ENCODE peak calls at places on chromosomes 4 and X, in nine cellular contexts. One of them, this sample, is unnamed.

GRCh38 chr4:87213425-87213824 is 7.0 kb downstream of the KLHL8 start:
- DNase-seq in PC-3: no peak
- DNase-seq in hepatocyte: no peak
- DNase-seq in A673: peak; percentile 37
- DNase-seq in lower leg skin: no peak
- DNase-seq in A549: no peak
- DNase-seq in esophagus squamous epithelium: no peak
- DNase-seq in pancreas: no peak
- DNase-seq in GM13976: no peak
- DNase-seq in this sample: no peak

GRCh38 chrX:19698125-19698524 is 182.8 kb upstream of the MAP3K15 start:
- DNase-seq in A673: no peak
- DNase-seq in A549: peak; percentile 22
- DNase-seq in pancreas: no peak
- DNase-seq in GM13976: no peak
- DNase-seq in lower leg skin: no peak
- DNase-seq in PC-3: peak; percentile 70
- DNase-seq in esophagus squamous epithelium: no peak
- DNase-seq in hepatocyte: no peak
- DNase-seq in this sample: no peak

GRCh38 chr4:72449705-72450104 is 119.3 kb downstream of the ADAMTS3 start:
- DNase-seq in esophagus squamous epithelium: no peak
- DNase-seq in PC-3: no peak
- DNase-seq in A549: no peak
- DNase-seq in pancreas: no peak
- DNase-seq in hepatocyte: no peak
- DNase-seq in A673: no peak
- DNase-seq in GM13976: no peak
- DNase-seq in lower leg skin: no peak
- DNase-seq in this sample: no peak

GRCh38 chrX:98067611-98068010 is 1183.9 kb downstream of the RPA4 start:
- DNase-seq in PC-3: no peak
- DNase-seq in lower leg skin: no peak
- DNase-seq in A673: no peak
- DNase-seq in esophagus squamous epithelium: no peak
- DNase-seq in pancreas: no peak
- DNase-seq in GM13976: no peak
- DNase-seq in hepatocyte: peak; percentile 26
- DNase-seq in A549: no peak
- DNase-seq in this sample: no peak

GRCh38 chrX:21837056-21837455 is 2.4 kb upstream of the MBTPS2 start:
- DNase-seq in esophagus squamous epithelium: no peak
- DNase-seq in A673: no peak
- DNase-seq in A549: no peak
- DNase-seq in hepatocyte: no peak
- DNase-seq in lower leg skin: no peak
- DNase-seq in PC-3: peak; percentile 6
- DNase-seq in pancreas: no peak
- DNase-seq in GM13976: no peak
- DNase-seq in this sample: no peak

GRCh38 chr4:128009428-128009827 is 44.2 kb downstream of the ABHD18 start:
- DNase-seq in hepatocyte: no peak
- DNase-seq in GM13976: no peak
- DNase-seq in PC-3: no peak
- DNase-seq in lower leg skin: no peak
- DNase-seq in A673: no peak
- DNase-seq in esophagus squamous epithelium: no peak
- DNase-seq in pancreas: no peak
- DNase-seq in A549: no peak
- DNase-seq in this sample: no peak

GRCh38 chr4:91302120-91302519 is 1001.6 kb upstream of the GRID2 start:
- DNase-seq in lower leg skin: no peak
- DNase-seq in pancreas: no peak
- DNase-seq in PC-3: no peak
- DNase-seq in A549: no peak
- DNase-seq in hepatocyte: no peak
- DNase-seq in esophagus squamous epithelium: no peak
- DNase-seq in A673: no peak
- DNase-seq in GM13976: no peak
- DNase-seq in this sample: no peak

GRCh38 chr4:41013746-41014145 is 200.6 kb downstream of the APBB2 start:
- DNase-seq in A673: no peak
- DNase-seq in A549: no peak
- DNase-seq in esophagus squamous epithelium: no peak
- DNase-seq in PC-3: no peak
- DNase-seq in lower leg skin: no peak
- DNase-seq in hepatocyte: no peak
- DNase-seq in pancreas: no peak
- DNase-seq in GM13976: no peak
- DNase-seq in this sample: no peak

GRCh38 chr4:8029689-8030088 is 90.0 kb upstream of the AFAP1 start:
- DNase-seq in pancreas: no peak
- DNase-seq in hepatocyte: no peak
- DNase-seq in A549: no peak
- DNase-seq in A673: no peak
- DNase-seq in PC-3: no peak
- DNase-seq in lower leg skin: no peak
- DNase-seq in esophagus squamous epithelium: no peak
- DNase-seq in GM13976: no peak
- DNase-seq in this sample: no peak

GRCh38 chr4:139962130-139962684 is 191.8 kb downstream of the MAML3 start:
- DNase-seq in hepatocyte: no peak
- DNase-seq in lower leg skin: no peak
- DNase-seq in GM13976: no peak
- DNase-seq in esophagus squamous epithelium: no peak
- DNase-seq in A549: no peak
- DNase-seq in A673: no peak
- DNase-seq in PC-3: no peak
- DNase-seq in pancreas: no peak
- DNase-seq in this sample: no peak

GRCh38 chrX:20300822-20301221 is 34.1 kb upstream of the RPS6KA3 start:
- DNase-seq in GM13976: no peak
- DNase-seq in hepatocyte: no peak
- DNase-seq in esophagus squamous epithelium: no peak
- DNase-seq in PC-3: no peak
- DNase-seq in pancreas: no peak
- DNase-seq in lower leg skin: no peak
- DNase-seq in A673: no peak
- DNase-seq in A549: no peak
- DNase-seq in this sample: no peak

GRCh38 chr4:173167793-173168395 is 717 bp upstream of the GALNT7 start:
- DNase-seq in lower leg skin: no peak
- DNase-seq in A549: peak; percentile 67
- DNase-seq in pancreas: peak; percentile 57
- DNase-seq in esophagus squamous epithelium: no peak
- DNase-seq in GM13976: peak; percentile 33
- DNase-seq in PC-3: peak; percentile 48
- DNase-seq in A673: peak; percentile 84
- DNase-seq in hepatocyte: peak; percentile 60
- DNase-seq in this sample: no peak

GRCh38 chrX:100413231-100413630 is 3.2 kb upstream of the PCDH19 start:
- DNase-seq in A549: peak; percentile 59
- DNase-seq in pancreas: peak; percentile 27
- DNase-seq in lower leg skin: no peak
- DNase-seq in A673: peak; percentile 77
- DNase-seq in hepatocyte: peak; percentile 78
- DNase-seq in esophagus squamous epithelium: no peak
- DNase-seq in GM13976: peak; percentile 47
- DNase-seq in PC-3: peak; percentile 69
- DNase-seq in this sample: peak; percentile 39

GRCh38 chr4:23235613-23236390 is 543.1 kb downstream of the GBA3 start:
- DNase-seq in GM13976: no peak
- DNase-seq in pancreas: peak; percentile 15
- DNase-seq in esophagus squamous epithelium: no peak
- DNase-seq in hepatocyte: peak; percentile 4
- DNase-seq in lower leg skin: no peak
- DNase-seq in A549: no peak
- DNase-seq in PC-3: no peak
- DNase-seq in A673: no peak
- DNase-seq in this sample: no peak

GRCh38 chrX:15524417-15524816 is 23.8 kb downstream of the BMX start:
- DNase-seq in A673: peak; percentile 25
- DNase-seq in hepatocyte: no peak
- DNase-seq in esophagus squamous epithelium: no peak
- DNase-seq in PC-3: peak; percentile 48
- DNase-seq in A549: no peak
- DNase-seq in GM13976: no peak
- DNase-seq in lower leg skin: no peak
- DNase-seq in pancreas: no peak
- DNase-seq in this sample: no peak

GRCh38 chr4:71526626-71527406 is 188.0 kb downstream of the SLC4A4 start:
- DNase-seq in pancreas: no peak
- DNase-seq in lower leg skin: no peak
- DNase-seq in GM13976: no peak
- DNase-seq in PC-3: peak; percentile 33
- DNase-seq in A549: peak; percentile 7
- DNase-seq in hepatocyte: no peak
- DNase-seq in A673: no peak
- DNase-seq in esophagus squamous epithelium: no peak
- DNase-seq in this sample: no peak

GRCh38 chrX:114500622-114501021 is 83.3 kb upstream of the HTR2C start:
- DNase-seq in esophagus squamous epithelium: no peak
- DNase-seq in hepatocyte: no peak
- DNase-seq in A549: no peak
- DNase-seq in lower leg skin: no peak
- DNase-seq in pancreas: no peak
- DNase-seq in GM13976: no peak
- DNase-seq in A673: peak; percentile 0
- DNase-seq in PC-3: peak; percentile 26
- DNase-seq in this sample: no peak
- TF ChIP-seq CTCF in esophagus squamous epithelium: no peak
- TF ChIP-seq CTCF in hepatocyte: no peak
- TF ChIP-seq CTCF in A549: no peak
- TF ChIP-seq CTCF in lower leg skin: no peak
- TF ChIP-seq CTCF in pancreas: no peak
- TF ChIP-seq CTCF in GM13976: no peak
- TF ChIP-seq CTCF in A673: no peak
- TF ChIP-seq CTCF in PC-3: peak; percentile 35
- TF ChIP-seq CTCF in this sample: no peak

GRCh38 chrX:40661489-40661888 is 14.1 kb upstream of the CXorf38 start:
- DNase-seq in pancreas: no peak
- DNase-seq in A673: no peak
- DNase-seq in esophagus squamous epithelium: no peak
- DNase-seq in GM13976: no peak
- DNase-seq in hepatocyte: no peak
- DNase-seq in PC-3: no peak
- DNase-seq in lower leg skin: no peak
- DNase-seq in A549: no peak
- DNase-seq in this sample: no peak

GRCh38 chrX:40660381-40660780 is 13.0 kb upstream of the CXorf38 start:
- DNase-seq in GM13976: no peak
- DNase-seq in esophagus squamous epithelium: no peak
- DNase-seq in pancreas: no peak
- DNase-seq in A673: no peak
- DNase-seq in PC-3: no peak
- DNase-seq in hepatocyte: no peak
- DNase-seq in lower leg skin: no peak
- DNase-seq in A549: no peak
- DNase-seq in this sample: no peak

GRCh38 chrX:40663078-40663740 is 15.8 kb upstream of the CXorf38 start:
- DNase-seq in pancreas: no peak
- DNase-seq in A673: no peak
- DNase-seq in lower leg skin: no peak
- DNase-seq in GM13976: no peak
- DNase-seq in hepatocyte: no peak
- DNase-seq in esophagus squamous epithelium: no peak
- DNase-seq in PC-3: no peak
- DNase-seq in A549: no peak
- DNase-seq in this sample: no peak

GRCh38 chrX:40663880-40664630 is 16.7 kb upstream of the CXorf38 start:
- DNase-seq in hepatocyte: peak; percentile 39
- DNase-seq in A549: peak; percentile 39
- DNase-seq in lower leg skin: no peak
- DNase-seq in PC-3: peak; percentile 36
- DNase-seq in esophagus squamous epithelium: no peak
- DNase-seq in A673: no peak
- DNase-seq in pancreas: no peak
- DNase-seq in GM13976: no peak
- DNase-seq in this sample: no peak
- TF ChIP-seq CTCF in hepatocyte: peak; percentile 45
- TF ChIP-seq CTCF in A549: peak; percentile 23
- TF ChIP-seq CTCF in lower leg skin: no peak
- TF ChIP-seq CTCF in PC-3: peak; percentile 50
- TF ChIP-seq CTCF in esophagus squamous epithelium: no peak
- TF ChIP-seq CTCF in A673: peak; percentile 10
- TF ChIP-seq CTCF in pancreas: no peak
- TF ChIP-seq CTCF in GM13976: peak; percentile 26
- TF ChIP-seq CTCF in this sample: peak; percentile 18

GRCh38 chrX:13254870-13255269 is 65.0 kb downstream of the ATXN3L start:
- DNase-seq in esophagus squamous epithelium: no peak
- DNase-seq in pancreas: no peak
- DNase-seq in GM13976: no peak
- DNase-seq in A673: no peak
- DNase-seq in hepatocyte: no peak
- DNase-seq in lower leg skin: no peak
- DNase-seq in A549: no peak
- DNase-seq in PC-3: no peak
- DNase-seq in this sample: no peak

GRCh38 chrX:13252726-13253125 is 67.1 kb downstream of the ATXN3L start:
- DNase-seq in pancreas: no peak
- DNase-seq in hepatocyte: no peak
- DNase-seq in A549: no peak
- DNase-seq in PC-3: no peak
- DNase-seq in A673: no peak
- DNase-seq in GM13976: no peak
- DNase-seq in esophagus squamous epithelium: no peak
- DNase-seq in lower leg skin: no peak
- DNase-seq in this sample: no peak

GRCh38 chrX:13256562-13256961 is 63.3 kb downstream of the ATXN3L start:
- DNase-seq in PC-3: no peak
- DNase-seq in pancreas: no peak
- DNase-seq in A673: no peak
- DNase-seq in A549: no peak
- DNase-seq in lower leg skin: no peak
- DNase-seq in esophagus squamous epithelium: no peak
- DNase-seq in GM13976: no peak
- DNase-seq in hepatocyte: no peak
- DNase-seq in this sample: no peak

GRCh38 chrX:13253223-13253622 is 66.6 kb downstream of the ATXN3L start:
- DNase-seq in GM13976: peak; percentile 8
- DNase-seq in A549: no peak
- DNase-seq in esophagus squamous epithelium: no peak
- DNase-seq in hepatocyte: no peak
- DNase-seq in A673: no peak
- DNase-seq in pancreas: no peak
- DNase-seq in lower leg skin: no peak
- DNase-seq in PC-3: no peak
- DNase-seq in this sample: no peak

GRCh38 chrX:13254076-13254785 is 65.6 kb downstream of the ATXN3L start:
- DNase-seq in lower leg skin: no peak
- DNase-seq in hepatocyte: peak; percentile 82
- DNase-seq in esophagus squamous epithelium: no peak
- DNase-seq in A549: peak; percentile 48
- DNase-seq in PC-3: peak; percentile 15
- DNase-seq in GM13976: no peak
- DNase-seq in A673: peak; percentile 10
- DNase-seq in pancreas: peak; percentile 24
- DNase-seq in this sample: peak; percentile 14
- TF ChIP-seq CTCF in lower leg skin: no peak
- TF ChIP-seq CTCF in hepatocyte: peak; percentile 32
- TF ChIP-seq CTCF in esophagus squamous epithelium: no peak
- TF ChIP-seq CTCF in A549: no peak
- TF ChIP-seq CTCF in PC-3: no peak
- TF ChIP-seq CTCF in GM13976: peak; percentile 34
- TF ChIP-seq CTCF in A673: no peak
- TF ChIP-seq CTCF in pancreas: no peak
- TF ChIP-seq CTCF in this sample: peak; percentile 28

GRCh38 chr4:37666625-37667071 is 19.5 kb downstream of the RELL1 start:
- DNase-seq in lower leg skin: no peak
- DNase-seq in GM13976: no peak
- DNase-seq in A549: peak; percentile 87
- DNase-seq in hepatocyte: peak; percentile 84
- DNase-seq in PC-3: peak; percentile 84
- DNase-seq in pancreas: no peak
- DNase-seq in esophagus squamous epithelium: no peak
- DNase-seq in A673: no peak
- DNase-seq in this sample: no peak
- TF ChIP-seq CTCF in lower leg skin: no peak
- TF ChIP-seq CTCF in GM13976: no peak
- TF ChIP-seq CTCF in A549: no peak
- TF ChIP-seq CTCF in hepatocyte: no peak
- TF ChIP-seq CTCF in PC-3: peak; percentile 16
- TF ChIP-seq CTCF in pancreas: no peak
- TF ChIP-seq CTCF in esophagus squamous epithelium: no peak
- TF ChIP-seq CTCF in A673: no peak
- TF ChIP-seq CTCF in this sample: no peak

This sample was measured in GM10248.